ENCODE peak calls at places on chromosomes 4 and X, in six cellular contexts. P is psoas muscle, T is progenitor cell of endocrine pancreas, F is omental fat pad, K is stomach, Z is B cell. E is an unnamed sample.

GRCh38 chrX:150766351-150767044 is 73.3 kb downstream of the MTMR1 start:
- DNase-seq in F (no peak), P (no peak), T (no peak), Z (no peak), K (no peak), E (no peak)

GRCh38 chr4:123876640-123877039 is 480.0 kb downstream of the SPRY1 start:
- DNase-seq in T (no peak), Z (no peak), P (no peak), F (no peak), K (no peak), E (no peak)

GRCh38 chr4:120043828-120044227 is 22.8 kb downstream of the MAD2L1 start:
- DNase-seq in Z (no peak), F (no peak), K (no peak), T (no peak), P (no peak), E (no peak)

GRCh38 chr4:95409750-95410149 is 139.0 kb downstream of the UNC5C start:
- DNase-seq in F (no peak), K (no peak), T (no peak), Z (no peak), P (no peak), E (no peak)

GRCh38 chr4:8260656-8261111 is 8.9 kb upstream of the HTRA3 start:
- DNase-seq in P (peak), T (no peak), F (no peak), Z (no peak), K (no peak), E (no peak)

GRCh38 chr4:183369073-183369472 is 46.8 kb upstream of the CLDN24 start:
- DNase-seq in Z (no peak), F (no peak), K (no peak), T (no peak), P (no peak), E (no peak)

GRCh38 chr4:126395661-126396060 is 1080.9 kb downstream of the FAT4 start:
- DNase-seq in K (no peak), Z (no peak), F (no peak), P (no peak), T (no peak), E (no peak)

GRCh38 chr4:189377576-189377975 is 563.1 kb upstream of the FRG1 start:
- DNase-seq in P (no peak), T (no peak), K (no peak), Z (no peak), F (no peak), E (no peak)

GRCh38 chr4:87071401-87071800 is 136.6 kb downstream of the AFF1 start:
- DNase-seq in P (no peak), K (no peak), F (no peak), Z (no peak), T (no peak), E (no peak)

GRCh38 chr4:104859601-104860000 is 287.1 kb upstream of the TET2 start:
- DNase-seq in F (no peak), K (no peak), Z (no peak), P (no peak), T (no peak), E (no peak)

GRCh38 chr4:85955614-85956295 is 404.1 kb downstream of the MAPK10 start:
- DNase-seq in K (no peak), P (no peak), F (no peak), T (no peak), Z (no peak), E (no peak)

DNA sequence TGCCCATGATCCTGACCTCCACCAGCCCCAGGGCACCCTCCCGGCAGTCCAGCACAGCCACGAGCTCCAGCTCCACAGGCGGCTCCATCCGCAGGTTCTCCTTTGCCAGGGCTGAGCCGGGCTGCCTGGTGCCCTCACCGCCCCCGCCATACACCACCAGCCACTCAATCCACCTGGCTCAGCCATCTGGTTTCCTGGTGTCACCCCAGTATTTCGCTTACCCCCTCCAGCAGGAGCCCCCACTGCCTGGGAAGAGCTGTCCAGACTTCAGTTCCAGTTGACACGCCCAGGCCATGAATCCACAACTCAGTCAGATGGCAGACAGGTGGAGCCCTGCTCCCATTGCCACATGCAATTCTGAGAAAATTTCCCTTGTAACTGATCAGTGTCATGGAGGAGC is 3.9 kb downstream of the SHISA3 start:
- DNase-seq in P (no peak), T (no peak), Z (no peak), K (no peak), F (no peak), E (no peak)
- TF ChIP-seq CTCF in P (no peak), T (peak), Z (no peak), K (no peak), F (no peak), E (peak)

DNA sequence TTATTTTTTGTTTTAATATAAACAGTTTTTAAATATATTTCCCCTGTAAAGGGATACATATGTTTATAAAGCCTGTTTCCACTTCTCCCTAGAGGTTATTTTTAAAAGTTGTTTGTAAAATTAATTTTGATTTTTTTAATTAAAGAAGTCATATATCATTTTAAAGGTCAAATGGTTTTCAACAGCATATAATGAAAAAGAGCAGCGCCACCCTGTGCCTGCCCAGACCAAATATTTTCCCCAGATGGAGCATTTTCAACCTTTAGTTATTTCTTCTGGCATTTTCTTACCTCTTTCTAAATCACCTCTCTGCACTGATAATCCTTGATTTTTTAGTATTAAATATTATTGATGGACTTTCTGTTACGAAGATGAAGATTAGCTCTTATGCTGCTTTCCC is 21.0 kb downstream of the MSX1 start:
- DNase-seq in P (no peak), T (no peak), Z (no peak), K (no peak), F (no peak), E (no peak)
- TF ChIP-seq CTCF in P (peak), T (peak), Z (no peak), K (no peak), F (no peak), E (no peak)

GRCh38 chr4:44495136-44495535 is 46.5 kb upstream of the KCTD8 start:
- DNase-seq in Z (no peak), K (no peak), P (no peak), F (no peak), T (no peak), E (no peak)

GRCh38 chr4:44493924-44494323 is 45.3 kb upstream of the KCTD8 start:
- DNase-seq in Z (no peak), K (no peak), F (no peak), P (no peak), T (no peak), E (peak)
- TF ChIP-seq CTCF in Z (peak), K (peak), F (no peak), P (peak), T (peak), E (no peak)

GRCh38 chr4:108018038-108018883 is 28.6 kb downstream of the HADH start:
- DNase-seq in Z (peak), F (peak), K (peak), P (peak), T (peak), E (peak)
- TF ChIP-seq CTCF in Z (peak), F (no peak), K (peak), P (peak), T (peak), E (peak)